ENCODE peak calls at places on chromosomes 13 and 19, in five cellular contexts. D is activated naive CD8-positive, alpha-beta T cell treated with anti-CD3 and anti-CD28 coated beads for 36 hours; X is HT1080; G is T-helper 9 cell; L is AML-193. I is an unnamed sample.

GRCh38 chr13:79457948-79458347 is 23.0 kb upstream of the NDFIP2 start:
- DNase-seq in D (no peak), X (peak; percentile 81), G (no peak), L (no peak), I (no peak)

GRCh38 chr13:106246237-106246636 is 289.2 kb downstream of the EFNB2 start:
- DNase-seq in D (no peak), X (no peak), G (no peak), L (no peak), I (no peak)

GRCh38 chr19:6250909-6251308 is 28.9 kb downstream of the MLLT1 start:
- DNase-seq in D (no peak), X (no peak), G (no peak), L (no peak), I (no peak)

GRCh38 chr19:17305211-17305516 is 508 bp upstream of the MRPL34 start:
- DNase-seq in D (no peak), X (no peak), G (no peak), L (no peak), I (no peak)

GRCh38 chr19:13938361-13939027 is at the start of gene PODNL1:
- DNase-seq in D (no peak), X (peak; percentile 31), G (no peak), L (no peak), I (no peak)

GRCh38 chr19:840519-841206 is at the start of gene PRTN3:
- DNase-seq in D (no peak), X (no peak), G (no peak), L (peak; percentile 66), I (no peak)

GRCh38 chr19:13981988-13982501 is 24.1 kb downstream of the RFX1 start:
- DNase-seq in D (no peak), X (no peak), G (no peak), L (no peak), I (no peak)

GRCh38 chr19:39398297-39398864 is 7.2 kb downstream of the MED29 start:
- DNase-seq in D (peak; percentile 63), X (peak; percentile 78), G (no peak), L (peak; percentile 0), I (peak; percentile 35)

GRCh38 chr19:18749362-18750231 is 41.5 kb downstream of the COMP start:
- DNase-seq in D (no peak), X (no peak), G (no peak), L (no peak), I (no peak)

GRCh38 chr19:34639491-34640085 is 37.4 kb downstream of the SCGB2B2 start:
- DNase-seq in D (peak; percentile 42), X (peak; percentile 26), G (peak; percentile 52), L (peak; percentile 78), I (peak; percentile 38)

GRCh38 chr19:45424191-45425058 is 708 bp upstream of the ERCC1 start:
- DNase-seq in D (peak; percentile 64), X (peak; percentile 99), G (no peak), L (peak; percentile 70), I (no peak)

GRCh38 chr13:74633734-74634133 is 499.5 kb upstream of the KLF12 start:
- DNase-seq in D (no peak), X (no peak), G (no peak), L (no peak), I (no peak)

GRCh38 chr19:42313096-42313839 is at the start of gene TMEM145:
- DNase-seq in D (peak; percentile 68), X (peak; percentile 42), G (no peak), L (peak; percentile 8), I (no peak)

GRCh38 chr19:8396563-8397203 is 6.5 kb downstream of the RAB11B start:
- DNase-seq in D (peak; percentile 81), X (peak; percentile 45), G (peak; percentile 73), L (peak; percentile 48), I (peak; percentile 68)

GRCh38 chr19:50332264-50333038 is 3.3 kb upstream of the KCNC3 start:
- DNase-seq in D (no peak), X (no peak), G (no peak), L (no peak), I (no peak)

GRCh38 chr13:45416521-45417125 is 1.6 kb downstream of the SLC25A30 start:
- DNase-seq in D (no peak), X (no peak), G (no peak), L (no peak), I (no peak)

GRCh38 chr19:3670796-3671679 is 29.2 kb downstream of the PIP5K1C start:
- DNase-seq in D (peak; percentile 76), X (no peak), G (no peak), L (no peak), I (no peak)

GRCh38 chr13:94178625-94179244 is 300.7 kb downstream of the DCT start:
- DNase-seq in D (no peak), X (no peak), G (no peak), L (no peak), I (no peak)

GRCh38 chr19:39996218-39996810 is 546 bp upstream of the ZNF546 start:
- DNase-seq in D (peak; percentile 47), X (no peak), G (no peak), L (peak; percentile 24), I (no peak)

GRCh38 chr13:40981361-40981760 is 37.8 kb downstream of the ELF1 start:
- DNase-seq in D (no peak), X (no peak), G (no peak), L (peak; percentile 93), I (no peak)

GRCh38 chr13:32075150-32075851 is 43.7 kb downstream of the FRY start:
- DNase-seq in D (no peak), X (no peak), G (no peak), L (peak; percentile 12), I (no peak)

GRCh38 chr13:55497486-55497885 is 1643.2 kb upstream of the PRR20A start:
- DNase-seq in D (no peak), X (no peak), G (no peak), L (no peak), I (no peak)

GRCh38 chr19:14599548-14600147 is 16.8 kb downstream of the CLEC17A start:
- DNase-seq in D (no peak), X (no peak), G (no peak), L (no peak), I (no peak)

GRCh38 chr19:7778081-7778480 is 15.0 kb downstream of the CLEC4M start:
- DNase-seq in D (no peak), X (no peak), G (no peak), L (no peak), I (no peak)

GRCh38 chr19:27974082-27974513 is 1238.9 kb downstream of the UQCRFS1 start:
- DNase-seq in D (peak; percentile 1), X (peak; percentile 21), G (no peak), L (peak; percentile 9), I (no peak)

I was measured in CD4-positive, alpha-beta T cell.